ENCODE peak calls at places on chromosomes 16 and 17, in six cellular contexts. One of them, this sample, is unnamed.

GRCh38 chr16:17258848-17259713 is 211.7 kb downstream of the XYLT1 start:
- DNase-seq in IMR-90: peak
- DNase-seq in transverse colon: peak
- DNase-seq in Peyer's patch: peak
- DNase-seq in uterus: no peak
- DNase-seq in breast epithelium: no peak
- DNase-seq in this sample: no peak

GRCh38 chr16:86925067-86925791 is 346.9 kb downstream of the FOXL1 start:
- DNase-seq in IMR-90: peak
- DNase-seq in transverse colon: no peak
- DNase-seq in Peyer's patch: no peak
- DNase-seq in uterus: no peak
- DNase-seq in breast epithelium: no peak
- DNase-seq in this sample: no peak

GRCh38 chr17:8610558-8610957 is 20.0 kb downstream of the MYH10 start:
- DNase-seq in IMR-90: no peak
- DNase-seq in transverse colon: no peak
- DNase-seq in Peyer's patch: no peak
- DNase-seq in uterus: no peak
- DNase-seq in breast epithelium: no peak
- DNase-seq in this sample: no peak

GRCh38 chr17:151886-152859 is 14.8 kb downstream of the SCGB1C2 start:
- DNase-seq in IMR-90: peak
- DNase-seq in transverse colon: no peak
- DNase-seq in Peyer's patch: no peak
- DNase-seq in uterus: no peak
- DNase-seq in breast epithelium: no peak
- DNase-seq in this sample: peak

GRCh38 chr16:55496509-55497145 is 12.2 kb upstream of the LPCAT2 start:
- DNase-seq in IMR-90: no peak
- DNase-seq in transverse colon: no peak
- DNase-seq in Peyer's patch: no peak
- DNase-seq in uterus: no peak
- DNase-seq in breast epithelium: no peak
- DNase-seq in this sample: no peak

GRCh38 chr17:78882546-78883089 is 20.4 kb downstream of the CEP295NL start:
- DNase-seq in IMR-90: no peak
- DNase-seq in transverse colon: no peak
- DNase-seq in Peyer's patch: no peak
- DNase-seq in uterus: no peak
- DNase-seq in breast epithelium: no peak
- DNase-seq in this sample: no peak

GRCh38 chr16:68088130-68088972 is 3.2 kb downstream of the NFATC3 start:
- DNase-seq in IMR-90: no peak
- DNase-seq in transverse colon: no peak
- DNase-seq in Peyer's patch: no peak
- DNase-seq in uterus: no peak
- DNase-seq in breast epithelium: no peak
- DNase-seq in this sample: no peak

GRCh38 chr16:80989801-80990200 is 16.9 kb downstream of the CMC2 start:
- DNase-seq in IMR-90: peak
- DNase-seq in transverse colon: no peak
- DNase-seq in Peyer's patch: no peak
- DNase-seq in uterus: no peak
- DNase-seq in breast epithelium: no peak
- DNase-seq in this sample: no peak

GRCh38 chr16:19555938-19556778 is 655 bp downstream of the VPS35L start:
- DNase-seq in IMR-90: peak
- DNase-seq in transverse colon: peak
- DNase-seq in Peyer's patch: no peak
- DNase-seq in uterus: peak
- DNase-seq in breast epithelium: no peak
- DNase-seq in this sample: peak

GRCh38 chr16:81018496-81018895 is 11.5 kb downstream of the CENPN start:
- DNase-seq in IMR-90: no peak
- DNase-seq in transverse colon: no peak
- DNase-seq in Peyer's patch: no peak
- DNase-seq in uterus: no peak
- DNase-seq in breast epithelium: no peak
- DNase-seq in this sample: no peak

GRCh38 chr16:2178321-2179106 is 17.9 kb downstream of the CASKIN1 start:
- DNase-seq in IMR-90: no peak
- DNase-seq in transverse colon: no peak
- DNase-seq in Peyer's patch: no peak
- DNase-seq in uterus: no peak
- DNase-seq in breast epithelium: no peak
- DNase-seq in this sample: no peak

GRCh38 chr16:11719171-11719570 is 23.5 kb downstream of the TXNDC11 start:
- DNase-seq in IMR-90: no peak
- DNase-seq in transverse colon: no peak
- DNase-seq in Peyer's patch: no peak
- DNase-seq in uterus: no peak
- DNase-seq in breast epithelium: no peak
- DNase-seq in this sample: no peak

GRCh38 chr17:7476474-7476873 is 3.0 kb downstream of the ZBTB4 start:
- DNase-seq in IMR-90: peak
- DNase-seq in transverse colon: no peak
- DNase-seq in Peyer's patch: no peak
- DNase-seq in uterus: no peak
- DNase-seq in breast epithelium: peak
- DNase-seq in this sample: no peak

GRCh38 chr16:54059319-54059718 is 227.3 kb downstream of the IRX3 start:
- DNase-seq in IMR-90: no peak
- DNase-seq in transverse colon: no peak
- DNase-seq in Peyer's patch: no peak
- DNase-seq in uterus: no peak
- DNase-seq in breast epithelium: no peak
- DNase-seq in this sample: no peak

GRCh38 chr17:14442798-14443553 is 142.1 kb downstream of the HS3ST3B1 start:
- DNase-seq in IMR-90: peak
- DNase-seq in transverse colon: no peak
- DNase-seq in Peyer's patch: no peak
- DNase-seq in uterus: no peak
- DNase-seq in breast epithelium: no peak
- DNase-seq in this sample: no peak

GRCh38 chr16:90048347-90048722 is 28.8 kb downstream of the PRDM7 start:
- DNase-seq in IMR-90: no peak
- DNase-seq in transverse colon: no peak
- DNase-seq in Peyer's patch: no peak
- DNase-seq in uterus: no peak
- DNase-seq in breast epithelium: no peak
- DNase-seq in this sample: no peak

GRCh38 chr16:14409563-14409962 is 220.5 kb downstream of the PARN start:
- DNase-seq in IMR-90: peak
- DNase-seq in transverse colon: peak
- DNase-seq in Peyer's patch: no peak
- DNase-seq in uterus: peak
- DNase-seq in breast epithelium: no peak
- DNase-seq in this sample: peak

GRCh38 chr17:48219605-48220004 is 112.0 kb downstream of the SNX11 start:
- DNase-seq in IMR-90: no peak
- DNase-seq in transverse colon: no peak
- DNase-seq in Peyer's patch: no peak
- DNase-seq in uterus: no peak
- DNase-seq in breast epithelium: no peak
- DNase-seq in this sample: no peak

GRCh38 chr16:48870141-48870540 is 260.2 kb upstream of the N4BP1 start:
- DNase-seq in IMR-90: no peak
- DNase-seq in transverse colon: no peak
- DNase-seq in Peyer's patch: no peak
- DNase-seq in uterus: no peak
- DNase-seq in breast epithelium: no peak
- DNase-seq in this sample: no peak

GRCh38 chr17:1904273-1905052 is 74.7 kb downstream of the RPA1 start:
- DNase-seq in IMR-90: no peak
- DNase-seq in transverse colon: no peak
- DNase-seq in Peyer's patch: no peak
- DNase-seq in uterus: no peak
- DNase-seq in breast epithelium: no peak
- DNase-seq in this sample: no peak

GRCh38 chr16:88383401-88384221 is 852 bp downstream of the ZNF469 start:
- DNase-seq in IMR-90: peak
- DNase-seq in transverse colon: no peak
- DNase-seq in Peyer's patch: no peak
- DNase-seq in uterus: peak
- DNase-seq in breast epithelium: no peak
- DNase-seq in this sample: no peak

GRCh38 chr16:77335652-77336234 is 99.1 kb downstream of the ADAMTS18 start:
- DNase-seq in IMR-90: no peak
- DNase-seq in transverse colon: no peak
- DNase-seq in Peyer's patch: no peak
- DNase-seq in uterus: no peak
- DNase-seq in breast epithelium: no peak
- DNase-seq in this sample: no peak

GRCh38 chr16:77332792-77333191 is 102.0 kb downstream of the ADAMTS18 start:
- DNase-seq in IMR-90: no peak
- DNase-seq in transverse colon: no peak
- DNase-seq in Peyer's patch: no peak
- DNase-seq in uterus: no peak
- DNase-seq in breast epithelium: no peak
- DNase-seq in this sample: no peak

GRCh38 chr16:77330332-77331043 is 104.3 kb downstream of the ADAMTS18 start:
- DNase-seq in IMR-90: no peak
- DNase-seq in transverse colon: no peak
- DNase-seq in Peyer's patch: no peak
- DNase-seq in uterus: no peak
- DNase-seq in breast epithelium: no peak
- DNase-seq in this sample: no peak

GRCh38 chr16:77327717-77328116 is 107.1 kb downstream of the ADAMTS18 start:
- DNase-seq in IMR-90: no peak
- DNase-seq in transverse colon: no peak
- DNase-seq in Peyer's patch: no peak
- DNase-seq in uterus: no peak
- DNase-seq in breast epithelium: no peak
- DNase-seq in this sample: no peak

DNA sequence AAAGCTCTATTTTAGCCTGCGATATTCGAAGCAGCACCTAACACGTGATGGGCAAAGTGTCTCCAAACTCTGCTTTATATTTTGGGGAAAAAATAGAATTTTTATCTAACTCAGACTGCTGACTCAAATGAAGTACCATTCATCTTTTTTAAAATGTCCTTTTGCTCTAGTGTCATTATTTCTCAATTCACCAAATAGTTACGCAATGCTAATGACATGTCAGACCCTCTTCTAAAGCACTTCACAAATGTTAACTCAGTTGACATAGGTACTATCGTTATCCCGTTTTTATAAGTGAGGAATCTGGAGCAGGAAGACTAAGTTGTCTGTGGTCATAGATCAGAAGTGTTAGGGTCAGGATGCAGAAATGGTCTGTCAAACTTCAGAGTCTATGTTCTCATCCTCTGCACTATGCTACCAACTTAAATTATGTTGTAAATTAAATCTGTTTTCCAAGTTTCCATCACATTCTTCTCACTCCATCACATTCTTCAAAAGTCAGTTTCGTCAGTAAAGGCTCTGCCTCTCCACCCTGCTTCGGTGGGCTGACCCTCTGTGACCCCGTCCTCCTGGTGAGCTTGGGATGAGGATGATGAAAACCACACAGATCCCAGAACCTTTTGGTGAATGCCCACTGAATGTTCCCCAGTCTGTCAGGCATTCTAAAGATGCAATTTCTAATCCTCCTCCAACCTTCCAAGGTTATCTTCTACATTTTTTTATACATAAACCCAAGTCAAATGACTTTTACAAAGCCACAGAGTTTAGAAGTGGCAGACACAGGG is 102.8 kb downstream of the ADAMTS18 start:
- DNase-seq in IMR-90: no peak
- DNase-seq in transverse colon: no peak
- DNase-seq in Peyer's patch: no peak
- DNase-seq in uterus: no peak
- DNase-seq in breast epithelium: no peak
- DNase-seq in this sample: no peak
- H3K4me3 ChIP-seq in IMR-90: no peak
- H3K4me3 ChIP-seq in transverse colon: no peak
- H3K4me3 ChIP-seq in Peyer's patch: no peak
- H3K4me3 ChIP-seq in uterus: no peak
- H3K4me3 ChIP-seq in breast epithelium: no peak
- H3K4me3 ChIP-seq in this sample: no peak

GRCh38 chr17:50909765-50910661 is 43.9 kb upstream of the TOB1 start:
- DNase-seq in IMR-90: no peak
- DNase-seq in transverse colon: no peak
- DNase-seq in Peyer's patch: peak
- DNase-seq in uterus: no peak
- DNase-seq in breast epithelium: peak
- DNase-seq in this sample: no peak

GRCh38 chr17:50911450-50911849 is 45.3 kb upstream of the TOB1 start:
- DNase-seq in IMR-90: no peak
- DNase-seq in transverse colon: no peak
- DNase-seq in Peyer's patch: no peak
- DNase-seq in uterus: no peak
- DNase-seq in breast epithelium: no peak
- DNase-seq in this sample: no peak

GRCh38 chr17:50914510-50914849 is 48.3 kb upstream of the TOB1 start:
- DNase-seq in IMR-90: no peak
- DNase-seq in transverse colon: no peak
- DNase-seq in Peyer's patch: no peak
- DNase-seq in uterus: no peak
- DNase-seq in breast epithelium: no peak
- DNase-seq in this sample: no peak

GRCh38 chr17:50913120-50913519 is 47.0 kb upstream of the TOB1 start:
- DNase-seq in IMR-90: no peak
- DNase-seq in transverse colon: no peak
- DNase-seq in Peyer's patch: no peak
- DNase-seq in uterus: no peak
- DNase-seq in breast epithelium: no peak
- DNase-seq in this sample: no peak

GRCh38 chr17:50911890-50912289 is 45.7 kb upstream of the TOB1 start:
- DNase-seq in IMR-90: no peak
- DNase-seq in transverse colon: no peak
- DNase-seq in Peyer's patch: no peak
- DNase-seq in uterus: no peak
- DNase-seq in breast epithelium: no peak
- DNase-seq in this sample: no peak
- TF ChIP-seq CTCF in IMR-90: no peak
- TF ChIP-seq CTCF in transverse colon: no peak
- TF ChIP-seq CTCF in Peyer's patch: no peak
- TF ChIP-seq CTCF in uterus: no peak
- TF ChIP-seq CTCF in breast epithelium: no peak
- TF ChIP-seq CTCF in this sample: no peak

GRCh38 chr17:80832266-80832676 is 159.4 kb upstream of the CHMP6 start:
- DNase-seq in IMR-90: peak
- DNase-seq in transverse colon: peak
- DNase-seq in Peyer's patch: no peak
- DNase-seq in uterus: peak
- DNase-seq in breast epithelium: no peak
- DNase-seq in this sample: peak
- TF ChIP-seq POLR2A in IMR-90: no peak
- TF ChIP-seq POLR2A in transverse colon: no peak
- TF ChIP-seq POLR2A in Peyer's patch: no peak
- TF ChIP-seq POLR2A in uterus: no peak
- TF ChIP-seq POLR2A in breast epithelium: no peak
- TF ChIP-seq POLR2A in this sample: no peak

DNA sequence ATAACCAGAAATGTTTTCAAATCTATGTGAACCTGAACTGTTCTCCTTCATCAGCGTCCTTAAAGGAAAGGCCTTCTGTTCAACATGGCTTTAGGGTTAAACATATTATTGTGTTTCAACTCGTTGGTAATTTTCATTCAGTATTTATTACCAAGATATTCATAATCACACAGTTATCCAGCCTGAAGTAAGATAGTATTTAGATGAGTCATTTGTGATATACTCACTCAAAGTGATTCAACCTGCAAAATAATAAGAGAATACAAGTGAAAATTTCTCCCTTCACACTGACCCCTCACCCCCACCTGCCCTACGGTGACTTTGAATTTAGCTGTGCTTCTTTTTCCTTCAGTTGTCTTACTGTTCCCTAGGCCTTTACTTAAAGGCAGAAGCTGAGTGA is 3.0 kb downstream of the CYLD start:
- DNase-seq in IMR-90: peak
- DNase-seq in transverse colon: no peak
- DNase-seq in Peyer's patch: no peak
- DNase-seq in uterus: no peak
- DNase-seq in breast epithelium: no peak
- DNase-seq in this sample: no peak
- H3K4me3 ChIP-seq in IMR-90: no peak
- H3K4me3 ChIP-seq in transverse colon: no peak
- H3K4me3 ChIP-seq in Peyer's patch: no peak
- H3K4me3 ChIP-seq in uterus: no peak
- H3K4me3 ChIP-seq in breast epithelium: no peak
- H3K4me3 ChIP-seq in this sample: no peak